ENCODE peak calls at places on chromosomes 4 and X, in nine cellular contexts. One of them, this sample, is unnamed.

GRCh38 chr4:15042529-15043167 is 40.4 kb downstream of the CPEB2 start:
- DNase-seq in aorta: no peak
- DNase-seq in neural progenitor cell: no peak
- DNase-seq in WERI-Rb-1: no peak
- DNase-seq in tibial artery: no peak
- DNase-seq in heart right ventricle: no peak
- DNase-seq in foreskin keratinocyte: no peak
- DNase-seq in right lobe of liver: no peak
- DNase-seq in fibroblast of lung: no peak
- DNase-seq in this sample: no peak

GRCh38 chrX:76253432-76253831 is 80.6 kb downstream of the PBDC1 start:
- DNase-seq in fibroblast of lung: peak; percentile 67
- DNase-seq in WERI-Rb-1: peak; percentile 19
- DNase-seq in neural progenitor cell: peak; percentile 60
- DNase-seq in foreskin keratinocyte: no peak
- DNase-seq in heart right ventricle: no peak
- DNase-seq in aorta: no peak
- DNase-seq in right lobe of liver: peak; percentile 42
- DNase-seq in tibial artery: no peak
- DNase-seq in this sample: peak; percentile 3

GRCh38 chr4:122065915-122066314 is 86.2 kb upstream of the BLTP1 start:
- DNase-seq in fibroblast of lung: no peak
- DNase-seq in tibial artery: no peak
- DNase-seq in foreskin keratinocyte: no peak
- DNase-seq in heart right ventricle: no peak
- DNase-seq in aorta: no peak
- DNase-seq in neural progenitor cell: no peak
- DNase-seq in WERI-Rb-1: peak; percentile 45
- DNase-seq in right lobe of liver: no peak
- DNase-seq in this sample: no peak

GRCh38 chr4:183821090-183821853 is 83.8 kb upstream of the STOX2 start:
- DNase-seq in tibial artery: no peak
- DNase-seq in WERI-Rb-1: no peak
- DNase-seq in foreskin keratinocyte: no peak
- DNase-seq in heart right ventricle: no peak
- DNase-seq in fibroblast of lung: no peak
- DNase-seq in right lobe of liver: no peak
- DNase-seq in neural progenitor cell: no peak
- DNase-seq in aorta: no peak
- DNase-seq in this sample: no peak

GRCh38 chrX:96453139-96453538 is 231.5 kb upstream of the DIAPH2 start:
- DNase-seq in heart right ventricle: no peak
- DNase-seq in neural progenitor cell: no peak
- DNase-seq in WERI-Rb-1: no peak
- DNase-seq in aorta: no peak
- DNase-seq in foreskin keratinocyte: no peak
- DNase-seq in right lobe of liver: no peak
- DNase-seq in fibroblast of lung: no peak
- DNase-seq in tibial artery: no peak
- DNase-seq in this sample: no peak

GRCh38 chrX:24080670-24081069 is 25.9 kb downstream of the EIF2S3 start:
- DNase-seq in neural progenitor cell: no peak
- DNase-seq in aorta: no peak
- DNase-seq in heart right ventricle: no peak
- DNase-seq in foreskin keratinocyte: no peak
- DNase-seq in fibroblast of lung: no peak
- DNase-seq in tibial artery: no peak
- DNase-seq in WERI-Rb-1: no peak
- DNase-seq in right lobe of liver: no peak
- DNase-seq in this sample: no peak

GRCh38 chr4:123589361-123589760 is 192.8 kb downstream of the SPRY1 start:
- DNase-seq in foreskin keratinocyte: no peak
- DNase-seq in heart right ventricle: no peak
- DNase-seq in right lobe of liver: no peak
- DNase-seq in fibroblast of lung: no peak
- DNase-seq in aorta: no peak
- DNase-seq in WERI-Rb-1: no peak
- DNase-seq in tibial artery: no peak
- DNase-seq in neural progenitor cell: no peak
- DNase-seq in this sample: no peak

GRCh38 chr4:182280439-182281111 is 37.4 kb downstream of the TENM3 start:
- DNase-seq in foreskin keratinocyte: peak; percentile 8
- DNase-seq in aorta: no peak
- DNase-seq in neural progenitor cell: no peak
- DNase-seq in heart right ventricle: no peak
- DNase-seq in tibial artery: no peak
- DNase-seq in WERI-Rb-1: no peak
- DNase-seq in right lobe of liver: no peak
- DNase-seq in fibroblast of lung: no peak
- DNase-seq in this sample: no peak

GRCh38 chr4:79949186-79949585 is 123.8 kb downstream of the ANTXR2 start:
- DNase-seq in foreskin keratinocyte: no peak
- DNase-seq in aorta: no peak
- DNase-seq in right lobe of liver: no peak
- DNase-seq in neural progenitor cell: no peak
- DNase-seq in tibial artery: no peak
- DNase-seq in WERI-Rb-1: peak; percentile 57
- DNase-seq in heart right ventricle: no peak
- DNase-seq in fibroblast of lung: no peak
- DNase-seq in this sample: no peak

GRCh38 chr4:184344435-184344834 is 126.8 kb upstream of the ENPP6 start:
- DNase-seq in neural progenitor cell: no peak
- DNase-seq in foreskin keratinocyte: no peak
- DNase-seq in aorta: no peak
- DNase-seq in fibroblast of lung: no peak
- DNase-seq in heart right ventricle: no peak
- DNase-seq in tibial artery: no peak
- DNase-seq in right lobe of liver: no peak
- DNase-seq in WERI-Rb-1: no peak
- DNase-seq in this sample: no peak

DNA sequence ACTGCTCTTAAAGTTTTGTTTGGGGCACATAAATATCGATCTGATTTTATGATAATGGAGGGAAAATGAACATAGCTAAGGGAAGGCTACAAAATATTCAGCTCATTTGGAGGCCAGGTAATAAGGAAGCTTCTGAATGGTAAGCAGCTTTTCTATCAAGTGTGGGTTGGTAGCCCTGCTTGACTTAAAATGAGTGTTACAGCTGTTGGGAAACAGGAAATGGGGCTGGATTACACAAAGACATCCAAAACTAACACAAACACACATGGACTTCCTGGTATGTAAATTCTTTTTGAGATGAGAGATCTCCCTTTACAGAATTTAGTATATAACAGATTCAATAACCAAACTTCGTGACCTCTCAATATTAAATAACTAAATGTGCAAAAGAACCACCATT is 58.0 kb downstream of the FGF16 start:
- DNase-seq in right lobe of liver: no peak
- DNase-seq in heart right ventricle: no peak
- DNase-seq in neural progenitor cell: no peak
- DNase-seq in WERI-Rb-1: no peak
- DNase-seq in aorta: no peak
- DNase-seq in tibial artery: no peak
- DNase-seq in foreskin keratinocyte: no peak
- DNase-seq in fibroblast of lung: peak; percentile 60
- DNase-seq in this sample: no peak
- H3K27ac ChIP-seq in right lobe of liver: no peak overlapping the region
- H3K27ac ChIP-seq in heart right ventricle: no peak overlapping the region
- H3K27ac ChIP-seq in neural progenitor cell: no peak overlapping the region
- H3K27ac ChIP-seq in WERI-Rb-1: no peak overlapping the region
- H3K27ac ChIP-seq in aorta: no peak overlapping the region
- H3K27ac ChIP-seq in tibial artery: no peak overlapping the region
- H3K27ac ChIP-seq in foreskin keratinocyte: no peak overlapping the region
- H3K27ac ChIP-seq in fibroblast of lung: no peak overlapping the region
- H3K27ac ChIP-seq in this sample: no peak overlapping the region

GRCh38 chr4:140450352-140450751 is 22.9 kb upstream of the CLGN start:
- DNase-seq in tibial artery: no peak
- DNase-seq in fibroblast of lung: peak; percentile 30
- DNase-seq in foreskin keratinocyte: no peak
- DNase-seq in heart right ventricle: no peak
- DNase-seq in aorta: no peak
- DNase-seq in neural progenitor cell: no peak
- DNase-seq in WERI-Rb-1: no peak
- DNase-seq in right lobe of liver: no peak
- DNase-seq in this sample: no peak

GRCh38 chr4:140448830-140449229 is 21.4 kb upstream of the CLGN start:
- DNase-seq in fibroblast of lung: peak; percentile 66
- DNase-seq in WERI-Rb-1: no peak
- DNase-seq in foreskin keratinocyte: no peak
- DNase-seq in neural progenitor cell: no peak
- DNase-seq in right lobe of liver: no peak
- DNase-seq in tibial artery: no peak
- DNase-seq in aorta: no peak
- DNase-seq in heart right ventricle: no peak
- DNase-seq in this sample: no peak

DNA sequence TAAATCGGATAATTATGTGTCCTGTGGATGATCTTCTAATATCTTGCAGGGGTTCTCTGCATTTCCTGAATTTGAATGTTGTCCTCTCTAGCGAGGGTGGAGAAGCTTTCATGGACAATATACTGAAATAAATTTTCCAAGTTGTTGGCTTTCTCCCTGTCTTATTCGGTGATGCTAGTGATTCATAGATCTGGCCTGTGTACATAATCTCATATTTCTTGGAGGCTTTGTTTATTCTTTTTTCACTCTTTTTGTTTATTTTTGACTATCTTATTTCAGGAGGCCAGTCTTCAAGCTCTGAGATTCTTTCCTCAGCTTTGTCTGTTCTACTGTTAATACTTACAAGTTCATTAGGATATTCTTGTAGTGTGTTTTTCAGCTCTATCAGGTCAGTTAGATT is 20.7 kb upstream of the CLGN start:
- DNase-seq in right lobe of liver: no peak
- DNase-seq in fibroblast of lung: peak; percentile 15
- DNase-seq in WERI-Rb-1: no peak
- DNase-seq in aorta: no peak
- DNase-seq in neural progenitor cell: no peak
- DNase-seq in foreskin keratinocyte: no peak
- DNase-seq in heart right ventricle: no peak
- DNase-seq in tibial artery: no peak
- DNase-seq in this sample: no peak
- H3K27ac ChIP-seq in right lobe of liver: no peak overlapping the region
- H3K27ac ChIP-seq in fibroblast of lung: no peak overlapping the region
- H3K27ac ChIP-seq in WERI-Rb-1: no peak overlapping the region
- H3K27ac ChIP-seq in aorta: no peak overlapping the region
- H3K27ac ChIP-seq in neural progenitor cell: no peak overlapping the region
- H3K27ac ChIP-seq in foreskin keratinocyte: no peak overlapping the region
- H3K27ac ChIP-seq in heart right ventricle: no peak overlapping the region
- H3K27ac ChIP-seq in tibial artery: no peak overlapping the region
- H3K27ac ChIP-seq in this sample: no peak overlapping the region

GRCh38 chr4:139919513-139919912 is 234.5 kb downstream of the MAML3 start:
- DNase-seq in heart right ventricle: no peak
- DNase-seq in tibial artery: no peak
- DNase-seq in foreskin keratinocyte: no peak
- DNase-seq in neural progenitor cell: no peak
- DNase-seq in right lobe of liver: no peak
- DNase-seq in aorta: no peak
- DNase-seq in fibroblast of lung: peak; percentile 50
- DNase-seq in WERI-Rb-1: peak; percentile 21
- DNase-seq in this sample: no peak

GRCh38 chr4:139924782-139925181 is 229.2 kb downstream of the MAML3 start:
- DNase-seq in aorta: no peak
- DNase-seq in heart right ventricle: no peak
- DNase-seq in fibroblast of lung: no peak
- DNase-seq in right lobe of liver: no peak
- DNase-seq in foreskin keratinocyte: no peak
- DNase-seq in WERI-Rb-1: no peak
- DNase-seq in tibial artery: no peak
- DNase-seq in neural progenitor cell: no peak
- DNase-seq in this sample: no peak

GRCh38 chr4:139921551-139922184 is 232.3 kb downstream of the MAML3 start:
- DNase-seq in neural progenitor cell: peak; percentile 40
- DNase-seq in heart right ventricle: no peak
- DNase-seq in tibial artery: no peak
- DNase-seq in aorta: no peak
- DNase-seq in fibroblast of lung: no peak
- DNase-seq in foreskin keratinocyte: no peak
- DNase-seq in WERI-Rb-1: peak; percentile 91
- DNase-seq in right lobe of liver: peak; percentile 86
- DNase-seq in this sample: no peak

GRCh38 chr4:139920552-139920951 is 233.4 kb downstream of the MAML3 start:
- DNase-seq in fibroblast of lung: no peak
- DNase-seq in WERI-Rb-1: peak; percentile 87
- DNase-seq in tibial artery: no peak
- DNase-seq in aorta: no peak
- DNase-seq in heart right ventricle: peak; percentile 37
- DNase-seq in right lobe of liver: no peak
- DNase-seq in foreskin keratinocyte: no peak
- DNase-seq in neural progenitor cell: peak; percentile 25
- DNase-seq in this sample: no peak

DNA sequence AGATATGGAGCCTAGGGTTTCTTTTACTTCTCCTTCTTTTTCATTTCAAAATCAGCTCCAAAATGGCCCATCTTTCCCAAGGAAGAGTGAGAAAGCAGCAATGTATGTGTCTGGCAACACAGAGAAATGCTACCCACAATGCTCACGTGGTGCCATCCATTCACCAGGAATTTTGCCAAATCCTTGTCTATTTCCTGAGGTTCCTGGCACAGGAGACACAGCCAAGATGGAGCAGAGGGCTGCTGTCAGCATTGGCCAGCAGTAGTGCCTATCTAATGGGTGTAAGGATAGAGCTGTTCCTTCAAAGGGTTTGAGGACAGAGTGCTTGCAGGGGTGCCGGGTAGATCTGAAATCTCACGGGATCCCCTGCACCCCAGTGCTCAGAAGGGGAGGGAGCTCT is 231.4 kb downstream of the MAML3 start:
- DNase-seq in WERI-Rb-1: no peak
- DNase-seq in foreskin keratinocyte: no peak
- DNase-seq in tibial artery: no peak
- DNase-seq in heart right ventricle: no peak
- DNase-seq in neural progenitor cell: no peak
- DNase-seq in fibroblast of lung: peak; percentile 77
- DNase-seq in aorta: no peak
- DNase-seq in right lobe of liver: no peak
- DNase-seq in this sample: no peak
- H3K27ac ChIP-seq in WERI-Rb-1: peak overlapping the region; percentile 83
- H3K27ac ChIP-seq in foreskin keratinocyte: no peak overlapping the region
- H3K27ac ChIP-seq in tibial artery: peak overlapping the region; percentile 66
- H3K27ac ChIP-seq in heart right ventricle: peak overlapping the region; percentile 80
- H3K27ac ChIP-seq in neural progenitor cell: no peak overlapping the region
- H3K27ac ChIP-seq in fibroblast of lung: no peak overlapping the region
- H3K27ac ChIP-seq in aorta: no peak overlapping the region
- H3K27ac ChIP-seq in right lobe of liver: no peak overlapping the region
- H3K27ac ChIP-seq in this sample: no peak overlapping the region

DNA sequence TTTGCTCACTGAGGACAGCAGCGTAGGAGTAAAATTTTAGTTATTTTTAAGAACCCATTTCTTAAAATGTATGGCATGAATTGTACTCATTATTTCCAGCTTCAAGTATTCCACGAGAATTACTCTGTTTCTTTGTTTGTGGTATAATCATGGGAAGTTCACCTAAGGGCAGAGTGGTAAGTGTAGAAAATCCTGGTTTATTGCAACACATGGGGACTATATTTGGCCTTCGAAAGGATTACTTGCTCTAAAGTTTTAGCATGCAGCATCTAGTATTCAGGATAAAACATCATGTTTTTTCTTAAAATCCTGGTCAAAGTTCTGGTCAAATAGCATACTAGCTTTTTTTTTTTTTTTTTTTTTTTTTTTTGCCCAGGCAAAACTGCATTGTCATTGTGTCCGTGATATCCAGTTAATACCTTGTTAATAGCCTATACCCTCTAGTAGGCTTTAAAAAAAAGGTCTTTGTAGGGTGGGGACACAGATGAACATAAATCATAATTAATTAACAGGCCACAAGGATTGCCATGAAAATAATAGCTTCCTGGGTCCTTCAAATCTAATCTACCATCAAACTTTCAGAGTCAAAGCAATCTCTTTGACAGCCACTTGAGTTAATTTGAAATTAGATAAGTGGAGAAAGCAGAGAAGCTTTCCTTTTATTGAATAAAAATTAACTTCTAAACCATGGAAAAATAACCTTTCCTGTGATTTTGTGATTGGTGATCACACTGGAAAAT is 44.6 kb upstream of the VEGFC start:
- DNase-seq in right lobe of liver: no peak
- DNase-seq in WERI-Rb-1: no peak
- DNase-seq in aorta: no peak
- DNase-seq in heart right ventricle: no peak
- DNase-seq in tibial artery: no peak
- DNase-seq in neural progenitor cell: no peak
- DNase-seq in foreskin keratinocyte: no peak
- DNase-seq in fibroblast of lung: no peak
- DNase-seq in this sample: no peak
- H3K27ac ChIP-seq in right lobe of liver: no peak overlapping the region
- H3K27ac ChIP-seq in WERI-Rb-1: peak overlapping the region; percentile 4
- H3K27ac ChIP-seq in aorta: no peak overlapping the region
- H3K27ac ChIP-seq in heart right ventricle: no peak overlapping the region
- H3K27ac ChIP-seq in tibial artery: no peak overlapping the region
- H3K27ac ChIP-seq in neural progenitor cell: no peak overlapping the region
- H3K27ac ChIP-seq in foreskin keratinocyte: peak overlapping the region; percentile 91
- H3K27ac ChIP-seq in fibroblast of lung: no peak overlapping the region
- H3K27ac ChIP-seq in this sample: no peak overlapping the region

This sample was measured in substantia nigra.